ENCODE peak calls at places on chromosomes 3 and 15, in seven cellular contexts. G is CD4-positive, CD25-positive, alpha-beta regulatory T cell; U is keratinocyte; E is CD4-positive, alpha-beta memory T cell; F is psoas muscle; H is lung; B is naive thymus-derived CD4-positive, alpha-beta T cell. P is an unnamed sample. For H3K4me1, the result is how much of the 10 kb centered on the place peaks cover.

GRCh38 chr3:66412176-66412887 is 88.5 kb downstream of the LRIG1 start:
- DNase-seq in G (no peak), U (no peak), E (no peak), F (no peak), H (no peak), B (no peak), P (no peak)

GRCh38 chr3:59127071-59127470 is 77.2 kb upstream of the CFAP20DC start:
- DNase-seq in G (no peak), U (no peak), E (no peak), F (no peak), H (no peak), B (no peak), P (no peak)

GRCh38 chr3:15305366-15305844 is 27.0 kb downstream of the SH3BP5 start:
- DNase-seq in G (no peak), U (no peak), E (no peak), F (no peak), H (no peak), B (no peak), P (no peak)

GRCh38 chr3:86733257-86733656 is 257.7 kb downstream of the VGLL3 start:
- DNase-seq in G (no peak), U (no peak), E (no peak), F (no peak), H (no peak), B (no peak), P (no peak)

GRCh38 chr3:186871403-186871924 is 29.0 kb downstream of the ADIPOQ start:
- DNase-seq in G (no peak), U (no peak), E (no peak), F (no peak), H (no peak), B (peak), P (peak)

GRCh38 chr3:125055165-125055912 is 458 bp downstream of the HEG1 start:
- DNase-seq in G (peak), U (no peak), E (peak), F (peak), H (no peak), B (peak), P (peak)

GRCh38 chr3:16177962-16178627 is 3.6 kb downstream of the GALNT15 start:
- DNase-seq in G (no peak), U (peak), E (peak), F (peak), H (peak), B (peak), P (peak)

GRCh38 chr3:134846943-134847342 is 51.9 kb downstream of the EPHB1 start:
- DNase-seq in G (no peak), U (peak), E (no peak), F (no peak), H (no peak), B (no peak), P (no peak)

GRCh38 chr3:57026918-57027317 is 33.5 kb upstream of the SPATA12 start:
- DNase-seq in G (no peak), U (no peak), E (no peak), F (no peak), H (no peak), B (no peak), P (no peak)

GRCh38 chr15:69158201-69158842 is 2.1 kb upstream of the GLCE start:
- DNase-seq in G (no peak), U (no peak), E (no peak), F (no peak), H (no peak), B (no peak), P (no peak)

GRCh38 chr3:73422556-73422955 is 202.2 kb downstream of the PDZRN3 start:
- DNase-seq in G (no peak), U (no peak), E (no peak), F (no peak), H (no peak), B (no peak), P (no peak)

GRCh38 chr3:14366233-14366632 is 36.2 kb upstream of the SLC6A6 start:
- DNase-seq in G (no peak), U (no peak), E (no peak), F (no peak), H (no peak), B (no peak), P (no peak)

GRCh38 chr3:42547401-42547945 is 34.3 kb downstream of the SEC22C start:
- DNase-seq in G (peak), U (no peak), E (peak), F (peak), H (peak), B (peak), P (peak)

GRCh38 chr3:191070762-191071365 is 128.2 kb upstream of the OSTN start:
- DNase-seq in G (no peak), U (no peak), E (no peak), F (no peak), H (no peak), B (no peak), P (no peak)

GRCh38 chr3:157097198-157097597 is 62.7 kb downstream of the CCNL1 start:
- DNase-seq in G (no peak), U (no peak), E (no peak), F (no peak), H (no peak), B (no peak), P (no peak)

GRCh38 chr3:105960381-105960780 is 91.6 kb upstream of the CBLB start:
- DNase-seq in G (no peak), U (no peak), E (no peak), F (no peak), H (no peak), B (no peak), P (no peak)

GRCh38 chr3:39025222-39025970 is 26.3 kb downstream of the SCN11A start:
- DNase-seq in G (no peak), U (no peak), E (no peak), F (no peak), H (no peak), B (no peak), P (no peak)

GRCh38 chr3:170726976-170727661 is 141.2 kb upstream of the SLC7A14 start:
- DNase-seq in G (no peak), U (no peak), E (no peak), F (no peak), H (no peak), B (no peak), P (no peak)

GRCh38 chr3:178405456-178405970 is 130.7 kb upstream of the KCNMB2 start:
- DNase-seq in G (no peak), U (no peak), E (no peak), F (no peak), H (no peak), B (no peak), P (no peak)

GRCh38 chr15:91953432-91953831 is 99.9 kb downstream of the SLCO3A1 start:
- DNase-seq in G (no peak), U (peak), E (no peak), F (no peak), H (no peak), B (no peak), P (no peak)

GRCh38 chr15:47987461-47987860 is 133.3 kb upstream of the SLC24A5 start:
- DNase-seq in G (no peak), U (no peak), E (no peak), F (no peak), H (no peak), B (no peak), P (no peak)

GRCh38 chr3:112693186-112693585 is 52.2 kb upstream of the CCDC80 start:
- DNase-seq in G (no peak), U (no peak), E (no peak), F (no peak), H (no peak), B (no peak), P (no peak)

GRCh38 chr15:86555114-86555513 is 475.4 kb downstream of the AGBL1 start:
- DNase-seq in G (no peak), U (no peak), E (no peak), F (no peak), H (no peak), B (no peak), P (no peak)

GRCh38 chr3:98553021-98553563 is 21.3 kb downstream of the GPR15 start:
- DNase-seq in G (no peak), U (no peak), E (no peak), F (no peak), H (no peak), B (no peak), P (no peak)

GRCh38 chr15:57525581-57525980 is 66.1 kb upstream of the MYZAP start:
- DNase-seq in G (no peak), U (no peak), E (no peak), F (no peak), H (no peak), B (no peak), P (no peak)

GRCh38 chr3:142243134-142243533 is 17.7 kb upstream of the GK5 start:
- DNase-seq in G (no peak), U (no peak), E (no peak), F (no peak), H (no peak), B (no peak), P (no peak)

GRCh38 chr3:168722091-168722490 is 626.4 kb upstream of the GOLIM4 start:
- DNase-seq in G (no peak), U (no peak), E (no peak), F (no peak), H (no peak), B (no peak), P (no peak)

GRCh38 chr15:38002883-38003477 is 68.5 kb downstream of the TMCO5A start:
- DNase-seq in G (no peak), U (peak), E (no peak), F (peak), H (peak), B (no peak), P (no peak)

GRCh38 chr3:36546196-36546595 is 165.9 kb downstream of the STAC start:
- DNase-seq in G (no peak), U (no peak), E (no peak), F (no peak), H (no peak), B (no peak), P (no peak)

GRCh38 chr15:81295466-81296145 is 28.3 kb downstream of the STARD5 start:
- DNase-seq in G (no peak), U (no peak), E (no peak), F (no peak), H (no peak), B (no peak), P (no peak)
- H3K4me3 ChIP-seq in G (peak), U (no peak), E (peak), F (no peak), H (no peak), B (peak), P (peak)

DNA sequence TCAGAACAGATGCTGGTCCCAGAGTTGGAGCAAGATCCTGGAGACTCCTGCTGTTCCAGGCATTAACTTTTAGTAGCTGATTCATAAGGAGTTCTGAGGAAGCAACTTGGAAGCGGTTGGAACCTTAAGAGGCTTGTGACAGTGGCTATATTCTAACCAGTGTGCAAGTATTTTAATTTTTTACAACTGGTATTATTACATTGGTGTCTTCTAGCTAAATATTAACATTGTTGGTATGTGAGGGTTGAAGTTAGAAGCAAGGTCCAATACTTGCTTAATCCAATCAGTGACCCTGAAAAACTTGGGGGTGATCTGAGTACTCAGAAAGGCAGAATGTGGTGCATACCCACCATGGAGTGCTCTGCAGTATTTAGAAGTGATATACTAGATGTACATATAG is 1.6 kb upstream of the OR4F15 start:
- DNase-seq in G (no peak), U (no peak), E (no peak), F (no peak), H (no peak), B (no peak), P (no peak)
- H3K4me1 ChIP-seq in G (under half), U (under half), E (under half), F (under half), H (under half), B (under half), P (under half)

GRCh38 chr15:80597081-80597480 is 98.0 kb upstream of the ABHD17C start:
- DNase-seq in G (no peak), U (no peak), E (no peak), F (no peak), H (no peak), B (no peak), P (no peak)

GRCh38 chr15:80596521-80596976 is 98.6 kb upstream of the ABHD17C start:
- DNase-seq in G (no peak), U (no peak), E (no peak), F (no peak), H (no peak), B (no peak), P (no peak)

GRCh38 chr15:80595391-80595790 is 99.7 kb upstream of the ABHD17C start:
- DNase-seq in G (no peak), U (no peak), E (no peak), F (no peak), H (no peak), B (no peak), P (no peak)

GRCh38 chr15:80601256-80601655 is 93.9 kb upstream of the ABHD17C start:
- DNase-seq in G (no peak), U (no peak), E (no peak), F (no peak), H (no peak), B (no peak), P (no peak)

GRCh38 chr15:80599359-80599758 is 95.8 kb upstream of the ABHD17C start:
- DNase-seq in G (no peak), U (no peak), E (no peak), F (no peak), H (no peak), B (no peak), P (no peak)
- H3K4me3 ChIP-seq in G (no peak), U (no peak), E (no peak), F (no peak), H (no peak), B (no peak), P (no peak)

GRCh38 chr15:63894662-63894949 is 60.9 kb upstream of the HERC1 start:
- DNase-seq in G (no peak), U (no peak), E (no peak), F (no peak), H (no peak), B (no peak), P (no peak)
- H3K4me1 ChIP-seq in G (under half), U (under half), E (half or more), F (half or more), H (under half), B (half or more), P (half or more)

GRCh38 chr3:51943451-51944391 is 1.6 kb downstream of the PARP3 start:
- DNase-seq in G (no peak), U (no peak), E (no peak), F (no peak), H (no peak), B (no peak), P (no peak)
- H3K4me3 ChIP-seq in G (no peak), U (no peak), E (peak), F (peak), H (no peak), B (no peak), P (no peak)

DNA sequence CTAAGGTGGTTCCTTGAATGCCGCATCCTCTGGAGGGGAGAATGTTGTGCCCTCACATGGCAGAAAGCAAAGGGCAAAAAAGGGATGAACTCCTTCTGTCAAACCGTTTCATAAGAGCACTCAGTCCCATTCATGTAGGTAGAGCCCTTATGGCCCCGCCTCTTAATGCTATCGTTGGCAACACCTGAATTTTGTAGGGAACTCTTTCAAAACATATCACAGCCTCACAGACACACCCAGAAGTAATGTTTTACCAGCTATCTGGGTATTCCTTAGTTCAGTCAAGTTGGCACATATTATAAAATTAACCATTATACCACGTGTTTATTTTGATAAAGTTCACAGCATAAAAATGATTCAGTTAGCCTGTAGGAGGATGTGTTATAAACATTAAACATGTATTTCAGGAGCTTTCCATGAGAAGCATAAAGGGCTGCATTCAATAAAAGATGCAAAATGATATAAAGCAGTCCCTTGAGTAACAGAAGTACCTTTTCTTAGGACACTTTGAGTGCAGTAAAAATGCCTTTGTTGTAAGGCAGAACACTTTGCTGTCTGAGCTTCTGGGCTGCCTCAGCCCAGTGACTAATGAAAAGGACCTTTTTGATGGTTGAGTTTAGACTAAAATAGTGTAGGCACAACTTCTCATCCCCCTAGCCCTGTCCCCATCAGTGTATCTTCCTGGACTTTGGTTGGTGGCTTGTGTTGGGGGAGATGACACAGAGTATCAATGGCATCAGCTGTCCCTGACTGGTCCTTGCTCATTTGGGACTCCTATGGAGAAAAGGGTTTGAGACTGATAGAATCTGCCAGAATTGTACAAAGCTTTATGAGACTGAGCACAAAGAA is 263.5 kb upstream of the TPRG1 start:
- DNase-seq in G (no peak), U (no peak), E (no peak), F (no peak), H (no peak), B (no peak), P (no peak)
- H3K4me1 ChIP-seq in G (under half), U (under half), E (under half), F (under half), H (under half), B (under half), P (under half)

DNA sequence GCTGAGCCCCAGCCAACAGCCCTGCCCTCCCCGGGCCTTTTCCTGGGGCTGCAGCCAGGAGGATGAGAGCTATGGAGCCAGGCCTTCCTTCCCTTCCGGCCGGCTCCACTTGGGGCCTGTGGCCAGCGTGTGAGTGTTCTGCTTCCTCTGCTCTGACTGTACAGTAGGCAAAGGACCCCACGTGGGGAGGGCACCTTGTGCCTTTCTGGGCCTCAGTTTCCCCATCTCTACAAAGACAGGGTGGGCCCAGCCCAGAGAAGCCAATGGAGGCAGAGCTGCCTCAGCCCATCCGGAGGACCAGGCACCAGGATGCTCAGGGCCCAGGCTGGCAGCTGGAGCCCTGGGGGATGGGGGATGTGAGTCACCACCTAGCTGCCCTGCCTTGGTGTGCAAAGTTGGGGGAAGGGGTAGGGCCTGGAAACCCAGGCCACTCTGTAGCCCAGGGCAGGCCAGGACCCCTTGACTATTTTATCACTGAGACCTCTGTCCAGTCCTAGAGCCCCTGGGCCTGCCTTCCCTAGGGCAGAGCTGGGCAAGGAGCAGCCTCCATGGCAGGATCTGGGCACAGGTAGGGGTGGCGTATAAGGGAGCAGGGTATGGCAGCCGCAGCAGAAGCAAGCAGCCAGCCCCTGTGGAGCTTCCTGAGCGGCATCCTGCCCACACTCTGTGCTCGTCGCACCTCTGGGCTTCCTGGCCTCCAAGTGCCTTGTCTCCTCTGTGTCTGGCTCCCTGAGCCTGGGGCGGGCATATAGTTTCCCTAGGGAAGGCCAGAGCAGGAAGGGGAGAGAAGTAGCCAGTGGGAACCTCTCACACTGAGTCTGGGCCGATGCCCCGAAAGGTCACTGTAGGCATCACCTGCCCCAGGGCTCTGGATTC is 1.8 kb downstream of the PSTPIP1 start:
- DNase-seq in G (peak), U (no peak), E (peak), F (no peak), H (no peak), B (peak), P (peak)
- H3K4me3 ChIP-seq in G (peak), U (peak), E (peak), F (peak), H (no peak), B (peak), P (peak)

DNA sequence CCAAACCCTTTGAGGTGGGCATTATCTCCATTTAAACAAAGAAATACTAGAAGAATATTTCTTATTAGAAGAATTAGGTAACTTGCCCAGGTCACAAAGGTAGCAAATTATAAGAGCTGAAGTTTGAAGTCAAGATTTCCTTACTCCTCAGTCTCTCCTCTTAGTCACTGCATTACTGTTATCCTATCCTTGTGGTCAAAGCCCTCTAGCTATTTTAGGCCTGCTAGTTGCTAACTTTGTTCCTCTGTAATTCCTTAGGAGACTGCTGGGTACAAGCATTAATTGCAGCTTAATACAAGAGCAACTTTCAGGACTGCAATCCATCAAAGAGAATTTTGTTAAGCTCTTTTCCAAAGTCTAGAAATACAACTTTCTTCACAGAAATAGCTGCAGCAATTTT is 528.2 kb downstream of the ZIC1 start:
- DNase-seq in G (no peak), U (no peak), E (no peak), F (no peak), H (no peak), B (no peak), P (no peak)
- H3K4me1 ChIP-seq in G (under half), U (under half), E (under half), F (under half), H (under half), B (under half), P (under half)

DNA sequence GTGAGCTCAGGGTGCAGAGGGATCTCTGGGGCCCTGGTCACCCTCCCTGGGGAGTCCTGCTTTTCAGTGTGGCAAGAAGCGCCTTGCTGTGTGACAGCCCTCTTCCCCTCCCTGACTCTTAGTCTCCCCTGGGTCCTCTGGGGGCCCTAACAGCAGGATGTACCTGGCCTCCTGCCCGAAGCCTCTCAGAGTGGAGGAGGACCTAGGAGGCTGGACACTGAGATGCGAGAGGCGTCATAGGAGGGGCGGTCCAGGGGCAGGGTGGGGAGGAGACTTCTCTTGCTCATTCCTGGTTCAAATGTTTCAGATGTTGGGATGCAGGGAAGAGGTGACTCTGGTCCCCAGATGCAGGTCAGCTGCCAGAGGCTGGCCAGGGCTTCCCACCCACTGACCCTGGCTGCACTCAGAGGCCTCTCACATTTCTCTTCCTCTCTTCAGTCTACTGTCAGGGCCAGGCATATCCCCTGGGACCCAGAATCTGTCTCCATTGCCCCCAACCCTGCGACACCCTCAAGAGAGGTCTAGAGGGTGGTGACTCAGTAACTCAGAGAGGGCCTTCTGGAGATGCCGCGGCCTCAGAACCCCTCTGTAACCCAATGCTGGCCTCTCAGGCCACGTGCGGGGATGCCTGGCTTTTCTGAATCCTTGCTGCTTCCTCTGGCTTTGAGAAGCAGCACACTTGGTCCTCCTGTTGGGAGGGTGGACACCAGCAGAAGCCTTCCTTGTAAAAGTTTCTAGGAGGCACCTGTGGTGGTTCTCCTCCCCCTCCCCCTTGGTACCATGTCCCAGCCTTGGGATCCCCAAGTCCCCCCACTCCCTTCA is 25.9 kb downstream of the SNX33 start:
- DNase-seq in G (no peak), U (no peak), E (no peak), F (peak), H (peak), B (no peak), P (no peak)
- H3K4me3 ChIP-seq in G (no peak), U (no peak), E (no peak), F (no peak), H (no peak), B (no peak), P (no peak)

P was measured in CD8-positive, alpha-beta memory T cell.